ENCODE peak calls at places on chromosomes 2 and 18, in five cellular contexts. E is DMS79 treated with DMSO at 0.1 percent for 48 hours; G is astrocyte of the hippocampus; N is stimulated activated CD4-positive, alpha-beta T cell treated with anti-CD3 and anti-CD28 coated beads, Interleukin-4, amount 100 ng/mL, for 48 hours; R is stimulated activated CD8-positive, alpha-beta memory T cell treated with anti-CD3 and anti-CD28 coated beads, Interleukin-4, amount 100 ng/mL, for 48 hours. U is an unnamed sample.

GRCh38 chr18:60064271-60064670 is 164.5 kb downstream of the PMAIP1 start:
- DNase-seq in E (no peak), G (no peak), N (no peak), R (no peak), U (no peak)

GRCh38 chr2:241307055-241307454 is 8.4 kb downstream of the HDLBP start:
- DNase-seq in E (no peak), G (no peak), N (no peak), R (no peak), U (no peak)

GRCh38 chr2:173752152-173752551 is 213.0 kb downstream of the SP3 start:
- DNase-seq in E (no peak), G (peak; percentile 39), N (no peak), R (no peak), U (no peak)

GRCh38 chr2:195514365-195514764 is 142.7 kb upstream of the SLC39A10 start:
- DNase-seq in E (no peak), G (peak; percentile 24), N (no peak), R (no peak), U (no peak)

GRCh38 chr2:159195719-159196118 is 90.8 kb downstream of the WDSUB1 start:
- DNase-seq in E (no peak), G (no peak), N (no peak), R (no peak), U (no peak)

GRCh38 chr2:128306081-128306930 is 12.4 kb downstream of the HS6ST1 start:
- DNase-seq in E (peak; percentile 76), G (peak; percentile 97), N (no peak), R (no peak), U (peak; percentile 27)

GRCh38 chr2:135230150-135230549 is 178.1 kb downstream of the RAB3GAP1 start:
- DNase-seq in E (no peak), G (no peak), N (no peak), R (no peak), U (no peak)

GRCh38 chr2:28993211-28993960 is 12.3 kb downstream of the TOGARAM2 start:
- DNase-seq in E (peak; percentile 29), G (no peak), N (no peak), R (no peak), U (no peak)

GRCh38 chr2:96102596-96103387 is 13.6 kb downstream of the ADRA2B start:
- DNase-seq in E (no peak), G (no peak), N (no peak), R (peak; percentile 20), U (no peak)

GRCh38 chr2:219178377-219179175 is 501 bp downstream of the RETREG2 start:
- DNase-seq in E (peak; percentile 22), G (peak; percentile 13), N (peak; percentile 28), R (peak; percentile 53), U (no peak)

GRCh38 chr2:209425082-209426071 is 1.5 kb downstream of the MAP2 start:
- DNase-seq in E (peak; percentile 72), G (peak; percentile 73), N (no peak), R (no peak), U (peak; percentile 37)

GRCh38 chr2:233107906-233108305 is 47.8 kb downstream of the INPP5D start:
- DNase-seq in E (no peak), G (peak; percentile 38), N (no peak), R (no peak), U (no peak)